ENCODE peak calls at places on chromosomes 7 and 10, in four cellular contexts. L is cardiac fibroblast, O is foreskin fibroblast, G is GM12865. A is an unnamed sample.

GRCh38 chr10:103145860-103146466 is 47.1 kb downstream of the NT5C2 start:
- DNase-seq in G (no peak), O (peak), L (peak), A (peak)

GRCh38 chr10:24463683-24464426 is 254.9 kb downstream of the KIAA1217 start:
- DNase-seq in L (peak), O (no peak), G (peak), A (peak)

GRCh38 chr10:132698211-132698751 is 87.7 kb downstream of the NKX6-2 start:
- DNase-seq in O (no peak), L (no peak), G (no peak), A (no peak)

GRCh38 chr10:128463991-128464755 is 337.9 kb upstream of the MKI67 start:
- DNase-seq in O (no peak), G (peak), L (peak), A (peak)

GRCh38 chr10:71920540-71921318 is 43.5 kb upstream of the CHST3 start:
- DNase-seq in O (no peak), G (no peak), L (peak), A (no peak)

GRCh38 chr7:74476546-74477095 is 22.9 kb downstream of the GTF2IRD1 start:
- DNase-seq in G (no peak), L (no peak), O (no peak), A (no peak)

GRCh38 chr7:139902436-139903102 is 73.5 kb downstream of the TBXAS1 start:
- DNase-seq in G (no peak), O (peak), L (no peak), A (no peak)

GRCh38 chr10:14696763-14697321 is 77.9 kb downstream of the FAM107B start:
- DNase-seq in G (no peak), L (no peak), O (no peak), A (no peak)

GRCh38 chr10:107166378-107166777 is 1.9 kb upstream of the SORCS1 start:
- DNase-seq in G (no peak), O (no peak), L (no peak), A (no peak)

GRCh38 chr7:133754718-133755117 is 372.4 kb upstream of the LRGUK start:
- DNase-seq in G (no peak), L (no peak), O (no peak), A (no peak)

GRCh38 chr10:128774979-128775378 is 648.8 kb upstream of the MKI67 start:
- DNase-seq in O (no peak), G (no peak), L (peak), A (no peak)

GRCh38 chr7:48781783-48782182 is 142.6 kb upstream of the CDC14C start:
- DNase-seq in G (peak), L (no peak), O (no peak), A (peak)

GRCh38 chr10:91652364-91652763 is 19.5 kb upstream of the PPP1R3C start:
- DNase-seq in G (no peak), L (peak), O (peak), A (no peak)

GRCh38 chr7:17300012-17300411 is 1.6 kb downstream of the AHR start:
- DNase-seq in O (no peak), L (no peak), G (no peak), A (no peak)

GRCh38 chr10:71278691-71279588 is 40.1 kb upstream of the SLC29A3 start:
- DNase-seq in O (no peak), G (no peak), L (no peak), A (no peak)

GRCh38 chr7:74519395-74519794 is 65.7 kb downstream of the GTF2IRD1 start:
- DNase-seq in G (no peak), L (no peak), O (no peak), A (no peak)

GRCh38 chr7:1914321-1914720 is 244.2 kb downstream of the ELFN1 start:
- DNase-seq in G (no peak), L (peak), O (no peak), A (no peak)

GRCh38 chr10:8283986-8284385 is 229.5 kb downstream of the GATA3 start:
- DNase-seq in O (no peak), L (peak), G (no peak), A (no peak)

GRCh38 chr10:108631332-108631731 is 1292.0 kb downstream of the XPNPEP1 start:
- DNase-seq in L (no peak), G (peak), O (no peak), A (no peak)

GRCh38 chr7:113370910-113371309 is 252.6 kb upstream of the SMIM30 start:
- DNase-seq in O (no peak), L (no peak), G (no peak), A (no peak)

GRCh38 chr10:103678104-103678526 is 177.3 kb downstream of the SH3PXD2A start:
- DNase-seq in G (peak), O (peak), L (peak), A (peak)

GRCh38 chr7:141702892-141703291 is 926 bp upstream of the DENND11 start:
- DNase-seq in L (no peak), O (no peak), G (no peak), A (no peak)

GRCh38 chr10:124071141-124071540 is 22.3 kb downstream of the CHST15 start:
- DNase-seq in O (no peak), L (no peak), G (no peak), A (no peak)

GRCh38 chr7:149459540-149460433 is 1.1 kb downstream of the ZNF777 start:
- DNase-seq in L (peak), G (peak), O (no peak), A (peak)

GRCh38 chr10:71213761-71214440 is 1.5 kb downstream of the UNC5B start:
- DNase-seq in L (peak), G (no peak), O (peak), A (no peak)

GRCh38 chr7:98105942-98106544 is 619 bp upstream of the LMTK2 start:
- DNase-seq in L (no peak), G (peak), O (no peak), A (peak)

GRCh38 chr10:95170790-95171189 is 23.2 kb upstream of the ACSM6 start:
- DNase-seq in G (no peak), O (no peak), L (no peak), A (no peak)

GRCh38 chr10:33233635-33234034 is 100.8 kb downstream of the NRP1 start:
- DNase-seq in O (no peak), G (no peak), L (peak), A (no peak)

GRCh38 chr7:134315679-134316538 is 821 bp downstream of the SLC35B4 start:
- DNase-seq in O (peak), G (no peak), L (peak), A (peak)

GRCh38 chr7:29808075-29808786 is 1.9 kb downstream of the WIPF3 start:
- DNase-seq in L (no peak), O (no peak), G (no peak), A (no peak)

GRCh38 chr7:132141109-132141508 is 435.2 kb downstream of the PLXNA4 start:
- DNase-seq in G (no peak), O (peak), L (peak), A (no peak)

GRCh38 chr10:71302874-71303568 is 16.0 kb upstream of the SLC29A3 start:
- DNase-seq in L (peak), G (peak), O (no peak), A (no peak)

GRCh38 chr7:71145906-71146901 is 14.3 kb downstream of the GALNT17 start:
- DNase-seq in G (no peak), O (no peak), L (no peak), A (no peak)

GRCh38 chr10:128086003-128086863 is 40.0 kb downstream of the MKI67 start:
- DNase-seq in L (no peak), O (no peak), G (no peak), A (no peak)

GRCh38 chr10:24202181-24202570 is 6.8 kb upstream of the KIAA1217 start:
- DNase-seq in L (no peak), G (no peak), O (no peak), A (no peak)

GRCh38 chr7:66140924-66141323 is 26.3 kb downstream of the CRCP start:
- DNase-seq in G (no peak), O (peak), L (peak), A (no peak)

GRCh38 chr10:78511324-78512204 is 477.9 kb downstream of the RPS24 start:
- DNase-seq in G (no peak), L (no peak), O (no peak), A (no peak)

GRCh38 chr7:115332691-115333090 is 410.8 kb downstream of the MDFIC start:
- DNase-seq in G (no peak), L (no peak), O (peak), A (no peak)

GRCh38 chr10:129450391-129450790 is 16.6 kb upstream of the MGMT start:
- DNase-seq in L (no peak), G (no peak), O (no peak), A (no peak)

GRCh38 chr7:156650042-156650441 is 9.5 kb downstream of the RNF32 start:
- DNase-seq in O (no peak), G (peak), L (no peak), A (peak)
- TF ChIP-seq CTCF in O (peak), G (peak), L (peak), A (peak)

GRCh38 chr10:100993986-100994708 is 5.5 kb upstream of the LZTS2 start:
- DNase-seq in L (peak), O (no peak), G (no peak), A (no peak)
- TF ChIP-seq CTCF in L (peak), O (peak), G (peak), A (peak)

DNA sequence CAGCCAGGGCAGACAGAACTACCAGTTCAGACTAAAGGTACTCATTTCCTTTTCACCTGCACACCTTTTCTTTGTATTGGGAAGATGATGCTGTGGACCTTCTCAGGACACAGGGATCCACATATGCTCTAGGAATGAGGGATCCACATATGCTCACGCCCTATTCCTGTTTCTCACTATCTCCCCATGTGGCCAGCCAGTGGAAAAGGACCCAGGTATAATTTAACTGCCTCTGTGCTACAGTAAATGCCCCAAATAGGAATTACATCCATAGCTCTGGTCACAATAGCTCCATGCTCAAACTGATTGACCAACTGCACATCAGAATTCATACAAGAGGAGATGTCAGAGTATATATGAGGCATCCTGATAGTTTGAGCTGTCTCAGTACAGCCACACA is 43.8 kb downstream of the CTTNBP2 start:
- DNase-seq in L (no peak), O (no peak), G (no peak), A (no peak)
- TF ChIP-seq CTCF in L (no peak), O (no peak), G (no peak), A (no peak)

DNA sequence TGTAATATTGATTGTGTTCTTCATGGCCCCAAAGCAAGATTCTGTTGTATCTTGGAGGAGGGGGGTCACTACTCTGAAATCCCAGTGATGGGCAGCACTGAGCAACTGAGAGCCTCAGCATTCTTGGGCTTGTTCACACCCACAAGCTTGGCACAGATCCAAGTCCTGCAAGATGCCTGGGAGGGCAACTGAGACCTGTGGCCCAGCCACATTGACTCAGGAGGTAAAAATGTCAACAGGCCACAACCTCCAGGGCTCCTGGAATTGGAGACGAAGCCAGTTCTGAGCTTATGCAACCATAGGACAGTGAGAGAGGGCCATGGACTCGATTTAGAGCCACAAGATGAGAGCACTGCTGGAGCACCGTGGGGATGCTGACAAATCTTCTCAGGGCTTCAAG is 3.1 kb upstream of the DOCK1 start:
- DNase-seq in L (peak), O (peak), G (no peak), A (peak)
- TF ChIP-seq CTCF in L (peak), O (peak), G (no peak), A (no peak)

DNA sequence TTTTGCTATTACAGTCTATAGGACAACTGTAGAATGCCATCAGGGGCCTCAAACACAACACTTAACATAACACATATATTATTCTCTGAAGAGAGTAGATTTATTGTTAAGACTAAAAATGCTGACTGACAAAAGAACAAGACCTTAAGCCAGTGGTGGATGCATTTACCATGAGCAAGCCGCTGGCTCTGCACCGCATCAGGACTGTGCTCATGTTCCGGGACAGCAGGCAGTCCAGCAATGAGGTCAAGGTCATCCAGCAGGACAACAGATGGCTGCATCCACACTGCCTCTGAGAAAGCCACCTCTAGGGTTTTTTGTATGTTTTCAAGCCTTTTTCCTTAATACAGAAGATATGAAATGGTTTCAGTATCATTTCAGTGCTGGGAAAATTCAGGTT is 23.8 kb downstream of the PEX1 start:
- DNase-seq in O (no peak), G (no peak), L (no peak), A (no peak)
- TF ChIP-seq CTCF in O (no peak), G (no peak), L (no peak), A (no peak)

DNA sequence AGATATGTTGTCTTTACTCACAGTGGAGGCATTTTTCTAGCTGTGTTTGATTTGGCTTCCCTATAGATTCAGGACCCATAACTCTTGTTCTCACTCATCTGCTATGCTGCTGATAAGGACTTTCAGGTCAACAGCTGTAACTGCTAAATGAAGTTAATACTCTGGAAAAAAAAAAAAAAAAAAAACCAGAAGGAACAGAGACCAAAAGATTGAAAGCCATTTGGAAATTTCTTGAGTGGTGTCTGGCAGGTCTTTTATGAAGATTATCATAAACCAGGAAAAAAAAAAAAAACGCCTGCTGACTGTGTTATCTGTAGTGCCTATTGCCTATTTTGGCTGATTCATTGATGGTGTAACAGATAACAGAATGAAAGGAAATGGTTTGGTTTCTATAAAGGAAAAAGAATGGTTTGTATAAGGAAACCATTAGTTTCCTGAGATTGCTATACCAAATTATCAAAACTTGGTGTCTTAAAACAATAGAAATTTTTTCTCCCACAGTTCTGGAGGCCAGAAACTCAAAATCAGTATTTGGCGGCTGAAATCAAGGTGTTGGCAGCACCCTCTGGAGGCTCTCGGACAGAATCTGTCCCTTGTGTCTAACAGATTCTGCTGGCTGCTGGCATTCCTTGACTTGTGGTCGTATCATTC is 60.5 kb upstream of the BET1 start:
- DNase-seq in G (no peak), L (peak), O (no peak), A (no peak)
- TF ChIP-seq CTCF in G (no peak), L (no peak), O (no peak), A (no peak)

A was measured in activated CD8-positive, alpha-beta T cell treated with anti-CD3 and anti-CD28 coated beads for 36 hours.